ENCODE peak calls at places on chromosomes 5 and 9, in ten cellular contexts. U, P, N, H, K, L, A, D, C and E are unnamed samples.
A peak's percentile ranks its signal among the peaks of the same experiment; 100 is the strongest.

GRCh38 chr5:17497446-17497845 is 585 bp upstream of the TAF11L2 start:
- DNase-seq in U (no peak), P (no peak), N (no peak), H (no peak), K (no peak), L (no peak), A (no peak), D (no peak), C (no peak), E (no peak)

GRCh38 chr9:124782661-124783574 is 6.0 kb downstream of the OLFML2A start:
- DNase-seq in U (no peak), P (peak; percentile 14), N (no peak), H (no peak), K (no peak), L (no peak), A (no peak), D (no peak), C (peak; percentile 28), E (no peak)

GRCh38 chr9:69149321-69149807 is 24.7 kb upstream of the TJP2 start:
- DNase-seq in U (peak; percentile 67), P (no peak), N (no peak), H (peak; percentile 53), K (no peak), L (no peak), A (peak; percentile 63), D (no peak), C (peak; percentile 18), E (peak; percentile 42)

GRCh38 chr5:172412724-172413260 is 41.5 kb downstream of the SH3PXD2B start:
- DNase-seq in U (peak; percentile 100), P (peak; percentile 36), N (no peak), H (peak; percentile 96), K (peak; percentile 64), L (peak; percentile 88), A (no peak), D (no peak), C (peak; percentile 92), E (no peak)

GRCh38 chr9:99056876-99057664 is 47.8 kb upstream of the TGFBR1 start:
- DNase-seq in U (peak; percentile 84), P (no peak), N (no peak), H (peak; percentile 93), K (no peak), L (no peak), A (no peak), D (no peak), C (no peak), E (no peak)

GRCh38 chr5:68074048-68074632 is 141.4 kb upstream of the PIK3R1 start:
- DNase-seq in U (no peak), P (no peak), N (no peak), H (peak; percentile 26), K (peak; percentile 52), L (no peak), A (no peak), D (no peak), C (no peak), E (no peak)

GRCh38 chr5:81826128-81826527 is 75.2 kb upstream of the SSBP2 start:
- DNase-seq in U (peak; percentile 26), P (no peak), N (no peak), H (peak; percentile 19), K (no peak), L (no peak), A (no peak), D (no peak), C (no peak), E (peak; percentile 22)

GRCh38 chr5:176994460-176995121 is 12.0 kb downstream of the UIMC1 start:
- DNase-seq in U (peak; percentile 57), P (peak; percentile 57), N (no peak), H (peak; percentile 19), K (peak; percentile 73), L (peak; percentile 98), A (peak; percentile 94), D (no peak), C (no peak), E (peak; percentile 13)

GRCh38 chr9:16266648-16267276 is 603.7 kb downstream of the BNC2 start:
- DNase-seq in U (no peak), P (peak; percentile 40), N (no peak), H (peak; percentile 13), K (no peak), L (no peak), A (no peak), D (no peak), C (no peak), E (peak; percentile 76)

GRCh38 chr9:16817002-16817401 is 53.5 kb downstream of the BNC2 start:
- DNase-seq in U (no peak), P (no peak), N (no peak), H (no peak), K (no peak), L (no peak), A (no peak), D (no peak), C (no peak), E (peak; percentile 44)